ENCODE peak calls at places on chromosomes 16 and 17, in four cellular contexts. One of them, this sample, is unnamed. For H3K4me1 and H3K36me3, the result is how much of the 10 kb centered on the place peaks cover.

GRCh38 chr17:49592263-49592662 is 16.6 kb downstream of the NXPH3 start:
- DNase-seq in breast epithelium: no peak
- DNase-seq in CD4-positive, CD25-positive, alpha-beta regulatory T cell: no peak
- DNase-seq in GM23248: no peak
- DNase-seq in this sample: no peak

GRCh38 chr16:31699601-31700000 is 171.9 kb downstream of the AHSP start:
- DNase-seq in breast epithelium: no peak
- DNase-seq in GM23248: no peak
- DNase-seq in CD4-positive, CD25-positive, alpha-beta regulatory T cell: no peak
- DNase-seq in this sample: no peak

GRCh38 chr16:57795431-57795878 is 6.8 kb downstream of the KIFC3 start:
- DNase-seq in breast epithelium: peak
- DNase-seq in CD4-positive, CD25-positive, alpha-beta regulatory T cell: no peak
- DNase-seq in GM23248: peak
- DNase-seq in this sample: no peak

GRCh38 chr17:11880714-11881113 is 116.6 kb downstream of the ZNF18 start:
- DNase-seq in GM23248: peak
- DNase-seq in CD4-positive, CD25-positive, alpha-beta regulatory T cell: no peak
- DNase-seq in breast epithelium: no peak
- DNase-seq in this sample: no peak

GRCh38 chr17:66467766-66468165 is 165.4 kb downstream of the PRKCA start:
- DNase-seq in CD4-positive, CD25-positive, alpha-beta regulatory T cell: no peak
- DNase-seq in GM23248: peak
- DNase-seq in breast epithelium: no peak
- DNase-seq in this sample: no peak

GRCh38 chr17:58200024-58200633 is 7.6 kb downstream of the EPX start:
- DNase-seq in GM23248: peak
- DNase-seq in breast epithelium: no peak
- DNase-seq in CD4-positive, CD25-positive, alpha-beta regulatory T cell: peak
- DNase-seq in this sample: no peak

GRCh38 chr16:13421726-13422125 is 498.2 kb upstream of the ERCC4 start:
- DNase-seq in CD4-positive, CD25-positive, alpha-beta regulatory T cell: no peak
- DNase-seq in breast epithelium: no peak
- DNase-seq in GM23248: no peak
- DNase-seq in this sample: no peak

GRCh38 chr17:38741853-38742421 is 6.2 kb downstream of the PCGF2 start:
- DNase-seq in CD4-positive, CD25-positive, alpha-beta regulatory T cell: no peak
- DNase-seq in GM23248: peak
- DNase-seq in breast epithelium: no peak
- DNase-seq in this sample: no peak

GRCh38 chr16:50285406-50286003 is 19.2 kb downstream of the ADCY7 start:
- DNase-seq in GM23248: peak
- DNase-seq in CD4-positive, CD25-positive, alpha-beta regulatory T cell: no peak
- DNase-seq in breast epithelium: no peak
- DNase-seq in this sample: no peak

GRCh38 chr16:50282010-50282538 is 15.7 kb downstream of the ADCY7 start:
- DNase-seq in breast epithelium: peak
- DNase-seq in CD4-positive, CD25-positive, alpha-beta regulatory T cell: peak
- DNase-seq in GM23248: no peak
- DNase-seq in this sample: peak

GRCh38 chr16:50286681-50287080 is 20.3 kb downstream of the ADCY7 start:
- DNase-seq in breast epithelium: no peak
- DNase-seq in CD4-positive, CD25-positive, alpha-beta regulatory T cell: no peak
- DNase-seq in GM23248: no peak
- DNase-seq in this sample: no peak

GRCh38 chr16:50282955-50283631 is 16.7 kb downstream of the ADCY7 start:
- DNase-seq in CD4-positive, CD25-positive, alpha-beta regulatory T cell: no peak
- DNase-seq in breast epithelium: no peak
- DNase-seq in GM23248: no peak
- DNase-seq in this sample: no peak

DNA sequence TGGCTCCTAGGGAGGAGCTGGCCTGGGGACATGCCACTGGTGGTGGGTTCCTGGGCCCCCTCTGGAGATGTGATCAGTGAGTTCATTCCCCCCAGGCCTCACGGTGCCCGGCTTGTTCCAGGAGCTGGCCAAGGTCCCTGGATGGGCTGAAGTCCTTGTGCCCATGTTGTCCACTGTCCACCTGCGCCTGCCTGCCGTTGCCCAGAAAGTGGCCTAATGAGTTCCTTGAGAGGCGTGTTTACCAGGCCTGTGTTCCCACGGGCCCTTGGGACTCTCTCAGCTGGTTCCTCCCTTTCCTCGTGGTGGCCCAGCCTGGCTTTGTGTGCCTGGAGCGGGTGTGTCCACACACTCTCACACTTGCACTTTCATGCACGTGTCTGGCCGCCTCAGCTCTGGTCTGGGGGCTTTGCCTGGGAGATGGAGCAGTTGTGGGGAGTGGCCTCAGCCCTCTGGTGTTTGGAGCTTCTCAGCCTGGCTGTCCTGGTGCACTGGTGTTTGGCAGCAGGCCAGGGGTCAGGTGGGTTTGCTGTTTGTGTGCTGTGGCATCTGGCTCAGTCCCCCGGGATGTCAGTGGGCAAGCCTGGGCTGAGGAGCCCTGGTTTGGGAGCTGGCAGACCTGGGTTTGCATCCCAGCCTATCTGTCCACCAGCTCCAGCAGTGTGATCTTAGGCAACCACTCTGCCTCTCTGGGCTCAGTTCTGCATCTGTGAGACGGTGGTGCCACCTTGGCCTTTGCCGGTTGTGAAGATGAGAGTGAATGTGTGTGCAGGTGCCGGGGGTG is 18.0 kb downstream of the ADCY7 start:
- DNase-seq in CD4-positive, CD25-positive, alpha-beta regulatory T cell: no peak
- DNase-seq in GM23248: peak
- DNase-seq in breast epithelium: no peak
- DNase-seq in this sample: no peak
- H3K4me1 ChIP-seq in CD4-positive, CD25-positive, alpha-beta regulatory T cell: half or more
- H3K4me1 ChIP-seq in GM23248: under half
- H3K4me1 ChIP-seq in breast epithelium: under half
- H3K4me1 ChIP-seq in this sample: under half

DNA sequence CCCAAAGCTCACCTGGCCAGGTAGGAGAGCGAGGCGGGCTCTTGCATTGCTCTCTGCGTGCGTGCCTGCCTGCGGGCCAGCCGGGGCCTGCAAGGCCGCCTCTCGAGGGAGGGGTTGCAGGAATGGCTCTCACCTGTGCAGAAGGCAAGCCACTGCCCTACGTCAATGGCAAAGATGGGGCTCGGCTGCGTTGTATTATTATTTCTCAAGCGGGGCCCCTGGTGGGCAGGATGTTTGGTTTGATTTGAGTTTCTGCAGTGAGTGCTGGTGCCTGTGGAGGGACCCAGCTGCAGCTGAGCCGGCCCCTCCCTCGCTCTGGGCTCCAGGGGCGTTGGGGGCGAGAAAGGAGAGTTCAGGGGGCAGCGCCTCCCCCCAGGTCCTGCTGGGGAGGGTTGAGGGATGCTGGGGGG is 338.6 kb downstream of the SEC14L1 start:
- DNase-seq in CD4-positive, CD25-positive, alpha-beta regulatory T cell: peak
- DNase-seq in GM23248: no peak
- DNase-seq in breast epithelium: no peak
- DNase-seq in this sample: no peak
- H3K36me3 ChIP-seq in CD4-positive, CD25-positive, alpha-beta regulatory T cell: half or more
- H3K36me3 ChIP-seq in GM23248: under half
- H3K36me3 ChIP-seq in breast epithelium: under half
- H3K36me3 ChIP-seq in this sample: under half

GRCh38 chr16:90081606-90081970 is 4.5 kb upstream of the PRDM7 start:
- DNase-seq in CD4-positive, CD25-positive, alpha-beta regulatory T cell: no peak
- DNase-seq in GM23248: peak
- DNase-seq in breast epithelium: no peak
- DNase-seq in this sample: no peak
- H3K4me3 ChIP-seq in CD4-positive, CD25-positive, alpha-beta regulatory T cell: peak
- H3K4me3 ChIP-seq in GM23248: peak
- H3K4me3 ChIP-seq in breast epithelium: peak
- H3K4me3 ChIP-seq in this sample: peak

DNA sequence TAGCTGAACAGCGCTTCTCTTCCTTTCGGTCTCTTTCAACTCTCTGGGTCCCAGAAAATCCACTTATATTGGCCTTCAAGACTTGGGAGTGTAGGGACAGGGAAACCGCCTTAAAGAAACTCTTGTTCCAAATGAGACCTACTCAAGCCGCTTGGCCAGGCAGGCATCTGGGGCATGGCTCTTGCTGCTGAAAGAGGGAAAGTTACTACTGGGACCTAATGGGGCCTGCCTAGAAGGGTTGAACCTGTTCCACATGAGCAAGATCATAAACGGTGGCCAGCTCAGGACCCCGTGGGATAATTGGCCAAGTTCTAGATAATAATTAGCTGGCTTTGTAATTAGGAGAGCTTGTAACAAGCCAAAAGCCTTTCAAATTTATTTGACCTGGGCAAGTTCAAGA is 13.2 kb downstream of the CDH1 start:
- DNase-seq in CD4-positive, CD25-positive, alpha-beta regulatory T cell: no peak
- DNase-seq in GM23248: no peak
- DNase-seq in breast epithelium: no peak
- DNase-seq in this sample: no peak
- H3K4me1 ChIP-seq in CD4-positive, CD25-positive, alpha-beta regulatory T cell: under half
- H3K4me1 ChIP-seq in GM23248: under half
- H3K4me1 ChIP-seq in breast epithelium: under half
- H3K4me1 ChIP-seq in this sample: under half

This sample was measured in ascending aorta.